ENCODE peak calls at places on chromosome 10, in seven cellular contexts. One of them, this sample, is unnamed.

GRCh38 chr10:481636-482035 is 207.8 kb downstream of the DIP2C start:
- DNase-seq in neuronal stem cell: no peak
- DNase-seq in mesenchymal stem cell: no peak
- DNase-seq in H1: no peak
- DNase-seq in mesendoderm: no peak
- DNase-seq in IMR-90: no peak
- DNase-seq in H9: peak; percentile 17
- DNase-seq in this sample: no peak

GRCh38 chr10:15370212-15370740 is 813 bp downstream of the FAM171A1 start:
- DNase-seq in neuronal stem cell: peak; percentile 20
- DNase-seq in mesendoderm: peak; percentile 50
- DNase-seq in H1: no peak
- DNase-seq in H9: no peak
- DNase-seq in IMR-90: peak; percentile 16
- DNase-seq in mesenchymal stem cell: peak; percentile 53
- DNase-seq in this sample: no peak

GRCh38 chr10:103554488-103555320 is 61.2 kb downstream of the NEURL1 start:
- DNase-seq in H1: no peak
- DNase-seq in H9: peak; percentile 54
- DNase-seq in neuronal stem cell: peak; percentile 48
- DNase-seq in mesenchymal stem cell: peak; percentile 83
- DNase-seq in IMR-90: peak; percentile 80
- DNase-seq in mesendoderm: peak; percentile 67
- DNase-seq in this sample: peak; percentile 46

GRCh38 chr10:72218329-72218728 is 2.3 kb upstream of the ASCC1 start:
- DNase-seq in H9: no peak
- DNase-seq in mesenchymal stem cell: no peak
- DNase-seq in H1: no peak
- DNase-seq in neuronal stem cell: no peak
- DNase-seq in mesendoderm: no peak
- DNase-seq in IMR-90: no peak
- DNase-seq in this sample: no peak

GRCh38 chr10:30462513-30462912 is 28.5 kb downstream of the MAP3K8 start:
- DNase-seq in mesendoderm: no peak
- DNase-seq in H1: no peak
- DNase-seq in H9: no peak
- DNase-seq in mesenchymal stem cell: no peak
- DNase-seq in neuronal stem cell: no peak
- DNase-seq in IMR-90: no peak
- DNase-seq in this sample: no peak

GRCh38 chr10:128633864-128634541 is 507.8 kb upstream of the MKI67 start:
- DNase-seq in H1: no peak
- DNase-seq in H9: no peak
- DNase-seq in IMR-90: no peak
- DNase-seq in mesenchymal stem cell: no peak
- DNase-seq in mesendoderm: peak; percentile 58
- DNase-seq in neuronal stem cell: no peak
- DNase-seq in this sample: no peak

GRCh38 chr10:35194906-35195305 is 68.3 kb downstream of the CREM start:
- DNase-seq in IMR-90: peak; percentile 91
- DNase-seq in mesendoderm: no peak
- DNase-seq in neuronal stem cell: no peak
- DNase-seq in H1: no peak
- DNase-seq in mesenchymal stem cell: peak; percentile 84
- DNase-seq in H9: no peak
- DNase-seq in this sample: peak; percentile 17

GRCh38 chr10:112484399-112484798 is 37.4 kb downstream of the VTI1A start:
- DNase-seq in neuronal stem cell: no peak
- DNase-seq in mesenchymal stem cell: no peak
- DNase-seq in mesendoderm: no peak
- DNase-seq in H1: no peak
- DNase-seq in IMR-90: no peak
- DNase-seq in H9: no peak
- DNase-seq in this sample: no peak

GRCh38 chr10:93458821-93459257 is 23.3 kb downstream of the MYOF start:
- DNase-seq in H9: peak; percentile 82
- DNase-seq in mesendoderm: peak; percentile 99
- DNase-seq in H1: no peak
- DNase-seq in mesenchymal stem cell: peak; percentile 100
- DNase-seq in IMR-90: peak; percentile 100
- DNase-seq in neuronal stem cell: no peak
- DNase-seq in this sample: peak; percentile 92

GRCh38 chr10:31140716-31141115 is 109.1 kb upstream of the ZNF438 start:
- DNase-seq in mesendoderm: no peak
- DNase-seq in IMR-90: no peak
- DNase-seq in neuronal stem cell: no peak
- DNase-seq in H1: no peak
- DNase-seq in H9: no peak
- DNase-seq in mesenchymal stem cell: no peak
- DNase-seq in this sample: no peak

GRCh38 chr10:124293641-124294449 is 124.9 kb downstream of the OAT start:
- DNase-seq in IMR-90: no peak
- DNase-seq in mesenchymal stem cell: no peak
- DNase-seq in H9: peak; percentile 18
- DNase-seq in mesendoderm: no peak
- DNase-seq in H1: no peak
- DNase-seq in neuronal stem cell: no peak
- DNase-seq in this sample: no peak

GRCh38 chr10:130924138-130924819 is 387.2 kb downstream of the TCERG1L start:
- DNase-seq in H1: no peak
- DNase-seq in IMR-90: no peak
- DNase-seq in mesendoderm: peak; percentile 60
- DNase-seq in neuronal stem cell: peak; percentile 66
- DNase-seq in H9: peak; percentile 64
- DNase-seq in mesenchymal stem cell: no peak
- DNase-seq in this sample: peak; percentile 55

GRCh38 chr10:120421250-120421649 is 35.8 kb upstream of the PLPP4 start:
- DNase-seq in mesendoderm: no peak
- DNase-seq in neuronal stem cell: no peak
- DNase-seq in IMR-90: no peak
- DNase-seq in H9: no peak
- DNase-seq in mesenchymal stem cell: peak; percentile 33
- DNase-seq in H1: no peak
- DNase-seq in this sample: no peak

DNA sequence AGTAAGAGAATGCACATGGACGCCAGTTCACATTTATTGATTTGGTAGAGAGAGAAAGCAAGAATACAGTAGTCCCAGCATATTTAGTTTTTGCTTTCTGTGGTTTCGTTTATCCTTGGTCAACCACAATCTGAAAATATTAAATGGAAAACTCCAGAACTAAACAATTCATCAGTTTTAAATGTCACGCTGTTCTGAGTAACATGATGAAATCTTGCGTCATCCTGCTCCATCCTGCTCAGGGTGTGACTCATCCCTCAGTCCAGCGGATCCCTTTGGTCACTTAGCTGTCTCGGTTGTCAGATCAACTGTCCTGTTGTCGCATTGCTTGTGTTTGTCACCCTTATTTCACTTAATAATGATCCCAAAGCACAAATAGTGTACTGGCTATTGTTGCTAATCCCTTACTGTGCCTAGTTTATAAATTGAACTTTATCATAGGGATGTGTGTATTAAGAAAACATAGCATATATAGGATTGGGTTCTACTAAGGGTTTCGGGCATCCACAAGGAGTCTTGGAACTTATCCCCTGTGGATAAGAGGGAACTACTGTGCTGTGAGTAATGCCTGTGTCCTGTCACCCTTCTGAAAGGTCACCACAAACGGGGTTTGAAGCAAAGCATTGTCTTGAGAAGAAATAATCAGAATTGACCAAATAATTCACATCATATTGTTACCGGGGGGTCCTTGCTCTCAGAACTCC is 73.6 kb downstream of the OTUD1 start:
- DNase-seq in H1: no peak
- DNase-seq in neuronal stem cell: no peak
- DNase-seq in mesendoderm: peak; percentile 10
- DNase-seq in H9: no peak
- DNase-seq in IMR-90: peak; percentile 57
- DNase-seq in mesenchymal stem cell: peak; percentile 80
- DNase-seq in this sample: peak; percentile 91
- H3K4ac ChIP-seq in H1: no peak overlapping the region
- H3K4ac ChIP-seq in neuronal stem cell: no peak overlapping the region
- H3K4ac ChIP-seq in mesendoderm: no peak overlapping the region
- H3K4ac ChIP-seq in H9: no peak overlapping the region
- H3K4ac ChIP-seq in IMR-90: no peak overlapping the region
- H3K4ac ChIP-seq in mesenchymal stem cell: no peak overlapping the region
- H3K4ac ChIP-seq in this sample: no peak overlapping the region

DNA sequence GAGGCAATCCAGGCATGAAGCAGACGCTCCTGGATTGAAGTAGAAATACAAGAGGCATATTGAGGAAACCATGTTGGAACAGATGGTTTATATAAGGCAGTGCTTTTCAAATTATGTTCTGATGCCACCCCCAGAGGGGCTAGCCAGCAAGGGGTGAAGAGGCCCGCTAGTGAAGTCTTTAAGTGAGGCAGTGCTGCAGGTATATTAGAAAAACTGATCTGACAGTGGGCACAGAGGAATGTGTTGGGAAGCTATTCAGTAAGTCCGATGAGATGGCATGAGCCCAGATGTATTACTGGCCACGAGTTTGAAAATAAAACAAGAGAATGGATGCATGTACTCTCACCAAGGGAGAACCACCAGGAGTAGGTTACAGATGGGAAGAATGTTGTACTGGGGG is 40.2 kb downstream of the REEP3 start:
- DNase-seq in H1: no peak
- DNase-seq in mesendoderm: no peak
- DNase-seq in IMR-90: no peak
- DNase-seq in neuronal stem cell: no peak
- DNase-seq in H9: no peak
- DNase-seq in mesenchymal stem cell: no peak
- DNase-seq in this sample: no peak
- H3K79me1 ChIP-seq in H1: peaks cover 4% of the 10 kb centered on the region
- H3K79me1 ChIP-seq in mesendoderm: peaks cover 1% of the 10 kb centered on the region
- H3K79me1 ChIP-seq in IMR-90: peaks cover 60% of the 10 kb centered on the region
- H3K79me1 ChIP-seq in neuronal stem cell: no peaks in the 10 kb centered on the region
- H3K79me1 ChIP-seq in H9: no peaks in the 10 kb centered on the region
- H3K79me1 ChIP-seq in mesenchymal stem cell: peaks cover 19% of the 10 kb centered on the region
- H3K79me1 ChIP-seq in this sample: no peaks in the 10 kb centered on the region

DNA sequence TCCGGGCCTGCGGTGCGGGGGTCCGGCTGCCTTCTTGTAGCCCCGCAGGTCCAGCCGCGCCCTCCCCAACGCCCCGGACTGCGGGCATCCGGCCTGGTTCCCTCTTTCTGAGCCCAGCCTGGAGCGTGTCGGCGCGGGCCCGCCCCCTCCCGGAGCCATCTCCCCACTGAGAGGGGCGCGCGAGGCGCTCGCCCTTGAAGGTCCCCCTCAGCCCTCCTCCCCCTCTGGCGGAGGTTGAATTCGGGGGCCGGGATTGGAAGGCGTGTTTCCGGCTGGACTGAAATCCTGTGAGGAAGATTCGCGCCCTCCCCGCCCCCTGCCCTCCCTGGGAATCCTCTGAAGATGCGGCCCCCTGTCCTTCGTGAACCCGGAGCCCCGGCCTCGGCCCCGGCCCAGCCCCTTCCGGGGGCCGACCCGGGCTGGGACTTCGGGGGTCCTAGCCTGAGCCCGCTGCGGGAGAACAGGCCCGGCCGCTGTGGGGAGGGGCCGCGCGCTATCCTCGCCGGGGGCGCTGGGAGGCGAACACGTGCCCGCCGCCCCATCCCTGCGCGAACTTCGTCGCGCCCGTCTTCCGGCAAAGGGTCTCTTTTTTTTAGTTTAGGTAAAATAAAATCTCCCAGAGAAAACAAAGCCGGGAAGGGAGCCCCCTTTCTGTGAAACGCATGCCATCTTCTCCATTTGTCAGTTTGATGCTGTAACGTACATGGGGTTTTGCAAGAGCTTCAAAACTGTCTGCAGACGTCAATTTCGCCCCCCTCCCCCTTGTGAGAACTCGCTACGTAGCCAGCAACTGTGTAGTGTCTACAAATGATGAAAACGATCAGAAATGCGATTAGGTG is 636 bp downstream of the PDCD4 start:
- DNase-seq in neuronal stem cell: peak; percentile 88
- DNase-seq in mesenchymal stem cell: peak; percentile 94
- DNase-seq in IMR-90: peak; percentile 81
- DNase-seq in H1: peak; percentile 61
- DNase-seq in mesendoderm: peak; percentile 93
- DNase-seq in H9: peak; percentile 83
- DNase-seq in this sample: peak; percentile 64
- H3K4ac ChIP-seq in neuronal stem cell: no peak overlapping the region
- H3K4ac ChIP-seq in mesenchymal stem cell: peak overlapping the region; percentile 13
- H3K4ac ChIP-seq in IMR-90: peak overlapping the region; percentile 40
- H3K4ac ChIP-seq in H1: no peak overlapping the region
- H3K4ac ChIP-seq in mesendoderm: peak overlapping the region; percentile 10
- H3K4ac ChIP-seq in H9: no peak overlapping the region
- H3K4ac ChIP-seq in this sample: peak overlapping the region; percentile 65

GRCh38 chr10:119246862-119247549 is 39.6 kb downstream of the GRK5 start:
- DNase-seq in H9: no peak
- DNase-seq in neuronal stem cell: no peak
- DNase-seq in mesenchymal stem cell: peak; percentile 92
- DNase-seq in mesendoderm: no peak
- DNase-seq in IMR-90: peak; percentile 97
- DNase-seq in H1: no peak
- DNase-seq in this sample: peak; percentile 41

GRCh38 chr10:119243478-119243877 is 36.1 kb downstream of the GRK5 start:
- DNase-seq in IMR-90: no peak
- DNase-seq in mesendoderm: no peak
- DNase-seq in mesenchymal stem cell: peak; percentile 72
- DNase-seq in H1: no peak
- DNase-seq in H9: no peak
- DNase-seq in neuronal stem cell: no peak
- DNase-seq in this sample: no peak

GRCh38 chr10:119247550-119247894 is 40.2 kb downstream of the GRK5 start:
- DNase-seq in H1: no peak
- DNase-seq in H9: no peak
- DNase-seq in neuronal stem cell: no peak
- DNase-seq in mesenchymal stem cell: no peak
- DNase-seq in mesendoderm: no peak
- DNase-seq in IMR-90: no peak
- DNase-seq in this sample: no peak

GRCh38 chr10:119243967-119244366 is 36.6 kb downstream of the GRK5 start:
- DNase-seq in mesenchymal stem cell: no peak
- DNase-seq in H9: no peak
- DNase-seq in IMR-90: no peak
- DNase-seq in H1: no peak
- DNase-seq in neuronal stem cell: no peak
- DNase-seq in mesendoderm: no peak
- DNase-seq in this sample: no peak

GRCh38 chr10:119245272-119245671 is 37.9 kb downstream of the GRK5 start:
- DNase-seq in mesendoderm: no peak
- DNase-seq in neuronal stem cell: no peak
- DNase-seq in H1: no peak
- DNase-seq in H9: no peak
- DNase-seq in IMR-90: no peak
- DNase-seq in mesenchymal stem cell: no peak
- DNase-seq in this sample: no peak
- H3K79me1 ChIP-seq in mesendoderm: no peaks in the 10 kb centered on the region
- H3K79me1 ChIP-seq in neuronal stem cell: peaks cover 5% of the 10 kb centered on the region
- H3K79me1 ChIP-seq in H1: no peaks in the 10 kb centered on the region
- H3K79me1 ChIP-seq in H9: no peaks in the 10 kb centered on the region
- H3K79me1 ChIP-seq in IMR-90: peaks cover 70% of the 10 kb centered on the region
- H3K79me1 ChIP-seq in mesenchymal stem cell: peaks cover 11% of the 10 kb centered on the region
- H3K79me1 ChIP-seq in this sample: no peaks in the 10 kb centered on the region

GRCh38 chr10:49737474-49738201 is 24.5 kb downstream of the OGDHL start:
- DNase-seq in H9: no peak
- DNase-seq in mesenchymal stem cell: no peak
- DNase-seq in H1: no peak
- DNase-seq in neuronal stem cell: no peak
- DNase-seq in mesendoderm: no peak
- DNase-seq in IMR-90: no peak
- DNase-seq in this sample: no peak
- H3K4ac ChIP-seq in H9: no peak overlapping the region
- H3K4ac ChIP-seq in mesenchymal stem cell: no peak overlapping the region
- H3K4ac ChIP-seq in H1: no peak overlapping the region
- H3K4ac ChIP-seq in neuronal stem cell: no peak overlapping the region
- H3K4ac ChIP-seq in mesendoderm: no peak overlapping the region
- H3K4ac ChIP-seq in IMR-90: no peak overlapping the region
- H3K4ac ChIP-seq in this sample: no peak overlapping the region

GRCh38 chr10:28471705-28472050 is 61.2 kb upstream of the WAC start:
- DNase-seq in IMR-90: no peak
- DNase-seq in H9: no peak
- DNase-seq in mesendoderm: no peak
- DNase-seq in neuronal stem cell: no peak
- DNase-seq in H1: no peak
- DNase-seq in mesenchymal stem cell: no peak
- DNase-seq in this sample: no peak
- H3K79me1 ChIP-seq in IMR-90: no peaks in the 10 kb centered on the region
- H3K79me1 ChIP-seq in H9: no peaks in the 10 kb centered on the region
- H3K79me1 ChIP-seq in mesendoderm: no peaks in the 10 kb centered on the region
- H3K79me1 ChIP-seq in neuronal stem cell: no peaks in the 10 kb centered on the region
- H3K79me1 ChIP-seq in H1: no peaks in the 10 kb centered on the region
- H3K79me1 ChIP-seq in mesenchymal stem cell: no peaks in the 10 kb centered on the region
- H3K79me1 ChIP-seq in this sample: no peaks in the 10 kb centered on the region

This sample was measured in trophoblast cell.